ENCODE peak calls at places on chromosomes 13 and 19, in four cellular contexts. R is GM23338, Y is pancreas, P is MM.1S. M is an unnamed sample.
A peak's percentile ranks its signal among the peaks of the same experiment; 100 is the strongest.

GRCh38 chr19:38841787-38842438 is 7.9 kb downstream of the HNRNPL start:
- DNase-seq in R (no peak), Y (peak; percentile 55), P (no peak), M (no peak)

GRCh38 chr19:3683866-3684816 is 16.1 kb downstream of the PIP5K1C start:
- DNase-seq in R (no peak), Y (no peak), P (no peak), M (peak; percentile 46)

GRCh38 chr19:40323705-40324104 is 24.5 kb downstream of the C19orf47 start:
- DNase-seq in R (no peak), Y (no peak), P (no peak), M (no peak)

GRCh38 chr13:106110241-106110855 is 425.1 kb downstream of the EFNB2 start:
- DNase-seq in R (no peak), Y (no peak), P (no peak), M (no peak)

GRCh38 chr19:35446194-35446593 is 1.9 kb upstream of the FFAR2 start:
- DNase-seq in R (no peak), Y (no peak), P (no peak), M (no peak)

GRCh38 chr13:50129065-50129922 is 114.0 kb downstream of the KCNRG start:
- DNase-seq in R (peak; percentile 58), Y (peak; percentile 62), P (peak; percentile 60), M (no peak)

GRCh38 chr13:40812724-40813445 is 23.5 kb downstream of the SLC25A15 start:
- DNase-seq in R (no peak), Y (peak; percentile 60), P (no peak), M (no peak)

GRCh38 chr13:46389985-46390384 is 2.9 kb upstream of the RUBCNL start:
- DNase-seq in R (no peak), Y (no peak), P (peak; percentile 75), M (peak; percentile 50)

GRCh38 chr19:2359992-2360875 is at the start of gene TMPRSS9:
- DNase-seq in R (no peak), Y (peak; percentile 73), P (no peak), M (no peak)

GRCh38 chr13:42363941-42364612 is 92.1 kb downstream of the AKAP11 start:
- DNase-seq in R (peak; percentile 28), Y (no peak), P (no peak), M (no peak)

GRCh38 chr13:35995136-35995535 is 136.0 kb downstream of the DCLK1 start:
- DNase-seq in R (no peak), Y (no peak), P (no peak), M (no peak)

GRCh38 chr13:75788494-75788991 is 152.4 kb downstream of the LMO7 start:
- DNase-seq in R (no peak), Y (no peak), P (no peak), M (no peak)

DNA sequence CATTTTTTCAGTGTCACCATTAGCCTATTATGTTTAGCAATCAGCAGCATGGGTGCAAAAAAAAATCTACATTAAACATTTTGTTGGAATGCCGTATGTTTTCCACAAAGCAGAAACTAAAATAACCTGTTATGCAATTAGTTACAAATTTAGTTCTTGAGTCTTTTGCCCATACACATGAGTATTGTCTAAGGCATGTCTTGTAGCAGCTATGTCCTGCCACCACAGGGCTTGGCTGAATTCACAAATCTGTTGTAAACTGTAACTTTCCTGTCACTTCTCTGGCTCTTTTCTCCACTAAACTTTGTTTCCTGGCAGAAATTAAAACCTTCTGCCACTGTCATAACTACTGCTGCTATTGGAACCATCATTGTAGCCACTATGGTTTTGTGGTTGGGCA is 277.9 kb upstream of the SPRY2 start:
- DNase-seq in R (no peak), Y (no peak), P (no peak), M (no peak)
- H3K27me3 ChIP-seq in R (no peaks in the 10 kb centered on the region), Y (no peaks in the 10 kb centered on the region), P (no peaks in the 10 kb centered on the region), M (no peaks in the 10 kb centered on the region)

DNA sequence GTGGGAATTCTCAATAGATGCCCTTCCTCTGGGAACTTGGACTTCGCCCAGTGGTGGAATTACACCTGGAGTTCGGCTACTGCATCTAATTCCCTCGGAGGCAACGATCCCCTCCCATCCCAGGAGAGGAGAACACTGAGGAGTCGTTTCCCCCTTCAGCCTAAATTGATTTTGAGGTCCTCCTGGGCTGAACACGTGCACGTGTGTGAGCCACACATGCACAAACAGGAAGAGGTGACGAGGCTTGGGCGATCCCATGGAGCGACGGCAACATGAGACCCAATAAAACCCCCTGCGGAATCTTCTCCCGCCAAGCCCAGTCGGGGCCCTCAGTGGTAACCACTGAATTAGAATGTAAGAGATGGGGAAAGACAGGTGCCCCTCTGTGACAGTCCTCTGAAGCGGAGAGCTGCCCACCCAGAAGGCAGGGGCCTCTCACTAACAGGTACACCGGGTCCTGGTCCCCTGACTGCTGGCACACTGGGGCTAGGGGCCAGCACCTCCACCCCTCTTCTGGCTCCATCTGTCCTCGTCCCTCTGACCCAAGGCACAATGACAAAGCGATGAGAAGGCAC is 4.5 kb downstream of the MLLT1 start:
- DNase-seq in R (no peak), Y (no peak), P (no peak), M (no peak)
- H3K4me1 ChIP-seq in R (peaks cover 63% of the 10 kb centered on the region), Y (peaks cover 37% of the 10 kb centered on the region), P (peaks cover 3% of the 10 kb centered on the region), M (peaks cover 87% of the 10 kb centered on the region)

GRCh38 chr13:92355213-92355612 is 871.4 kb upstream of the GPC6 start:
- DNase-seq in R (peak; percentile 66), Y (no peak), P (no peak), M (no peak)
- TF ChIP-seq CTCF in R (peak; percentile 88), Y (no peak), P (no peak), M (no peak)

DNA sequence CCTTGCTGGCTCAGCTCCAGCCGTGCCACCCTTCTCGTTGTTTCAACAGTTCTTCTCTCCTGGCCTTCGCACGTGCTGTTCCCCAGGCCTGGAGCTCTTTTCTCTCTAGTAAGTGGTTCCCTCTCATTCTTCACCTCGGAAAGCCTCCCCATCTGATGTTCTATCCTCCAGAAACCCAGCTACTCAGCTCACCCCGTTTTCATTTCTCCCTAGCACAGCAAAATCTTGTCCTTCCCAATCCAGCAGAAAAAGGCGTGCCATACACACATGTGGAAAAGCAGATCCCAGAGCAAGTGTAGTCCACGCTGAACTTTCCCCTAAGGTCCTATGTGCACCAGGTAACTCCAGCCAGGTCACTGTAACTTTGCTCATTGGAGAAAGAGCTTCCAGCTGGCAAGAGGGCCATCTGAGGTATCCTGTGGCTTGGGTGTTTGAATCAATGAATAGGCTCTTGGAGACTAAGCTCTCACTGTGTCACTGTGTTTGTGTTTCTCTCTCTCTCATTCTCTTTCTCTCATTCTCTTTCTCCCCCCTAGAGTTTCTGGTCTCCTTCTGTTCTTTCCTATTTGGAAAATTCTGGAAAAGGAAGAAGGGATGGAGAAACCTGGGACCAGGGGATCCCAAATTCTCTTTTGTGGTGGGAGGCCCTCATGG is 49.0 kb downstream of the COLGALT1 start:
- DNase-seq in R (no peak), Y (no peak), P (no peak), M (no peak)
- H3K27me3 ChIP-seq in R (peaks cover 6% of the 10 kb centered on the region), Y (no peaks in the 10 kb centered on the region), P (peaks cover 60% of the 10 kb centered on the region), M (peaks cover 4% of the 10 kb centered on the region)

M was measured in lower lobe of right lung.